ENCODE peak calls at places on chromosomes 7 and 10, in seven cellular contexts. F, P, C, U, R, M and A are unnamed samples.

GRCh38 chr7:131692131-131692960 is 135.9 kb upstream of the PODXL start:
- DNase-seq in F (peak), P (peak), C (peak), U (peak), R (no peak), M (no peak), A (peak)

GRCh38 chr10:96683065-96683464 is 37.2 kb downstream of the PIK3AP1 start:
- DNase-seq in F (no peak), P (no peak), C (peak), U (no peak), R (no peak), M (peak), A (peak)

GRCh38 chr10:6008497-6009142 is 31.3 kb upstream of the IL15RA start:
- DNase-seq in F (no peak), P (no peak), C (peak), U (no peak), R (no peak), M (no peak), A (no peak)

GRCh38 chr7:128020161-128020560 is 11.1 kb downstream of the LRRC4 start:
- DNase-seq in F (no peak), P (no peak), C (no peak), U (no peak), R (no peak), M (no peak), A (no peak)

GRCh38 chr10:124222298-124223000 is 129.1 kb upstream of the CHST15 start:
- DNase-seq in F (no peak), P (no peak), C (no peak), U (peak), R (no peak), M (no peak), A (peak)

GRCh38 chr10:112588225-112588990 is 141.4 kb downstream of the VTI1A start:
- DNase-seq in F (no peak), P (no peak), C (peak), U (no peak), R (no peak), M (no peak), A (no peak)

GRCh38 chr10:89203237-89203636 is 3.9 kb downstream of the CH25H start:
- DNase-seq in F (no peak), P (no peak), C (peak), U (no peak), R (no peak), M (no peak), A (no peak)

GRCh38 chr7:45080958-45081669 is 7.7 kb downstream of the NACAD start:
- DNase-seq in F (no peak), P (no peak), C (no peak), U (no peak), R (peak), M (no peak), A (no peak)

GRCh38 chr7:120395526-120396019 is 122.6 kb downstream of the KCND2 start:
- DNase-seq in F (no peak), P (no peak), C (no peak), U (no peak), R (no peak), M (no peak), A (no peak)

GRCh38 chr10:123143162-123143824 is 4.6 kb upstream of the HMX2 start:
- DNase-seq in F (no peak), P (no peak), C (no peak), U (no peak), R (no peak), M (no peak), A (no peak)

GRCh38 chr10:22086730-22087364 is 83.3 kb upstream of the DNAJC1 start:
- DNase-seq in F (peak), P (no peak), C (peak), U (peak), R (peak), M (peak), A (peak)

GRCh38 chr10:70528726-70529362 is 50.3 kb downstream of the PALD1 start:
- DNase-seq in F (no peak), P (no peak), C (peak), U (peak), R (no peak), M (no peak), A (peak)

GRCh38 chr10:116744163-116744788 is 1.9 kb upstream of the HSPA12A start:
- DNase-seq in F (no peak), P (no peak), C (no peak), U (no peak), R (peak), M (no peak), A (no peak)

GRCh38 chr7:127813991-127814556 is 162.1 kb downstream of the SND1 start:
- DNase-seq in F (no peak), P (no peak), C (peak), U (no peak), R (no peak), M (no peak), A (no peak)

GRCh38 chr10:69479737-69480412 is 28.6 kb downstream of the TSPAN15 start:
- DNase-seq in F (peak), P (no peak), C (no peak), U (no peak), R (peak), M (peak), A (no peak)

GRCh38 chr7:159139202-159139601 is 5.5 kb downstream of the VIPR2 start:
- DNase-seq in F (peak), P (no peak), C (no peak), U (no peak), R (no peak), M (no peak), A (no peak)

GRCh38 chr7:122100021-122100420 is 44.0 kb downstream of the AASS start:
- DNase-seq in F (no peak), P (no peak), C (peak), U (no peak), R (no peak), M (no peak), A (no peak)

GRCh38 chr10:29435809-29436501 is 147.1 kb downstream of the LYZL1 start:
- DNase-seq in F (no peak), P (no peak), C (peak), U (no peak), R (no peak), M (peak), A (peak)

GRCh38 chr10:12735843-12736462 is 265.6 kb downstream of the CCDC3 start:
- DNase-seq in F (no peak), P (no peak), C (no peak), U (no peak), R (no peak), M (no peak), A (no peak)

GRCh38 chr10:121112618-121113384 is 261.6 kb downstream of the WDR11 start:
- DNase-seq in F (no peak), P (no peak), C (no peak), U (no peak), R (no peak), M (no peak), A (no peak)

GRCh38 chr10:12238821-12239220 is 42.8 kb downstream of the CDC123 start:
- DNase-seq in F (no peak), P (no peak), C (no peak), U (no peak), R (no peak), M (no peak), A (no peak)

GRCh38 chr10:130215076-130215917 is 79.1 kb downstream of the GLRX3 start:
- DNase-seq in F (no peak), P (no peak), C (no peak), U (no peak), R (peak), M (no peak), A (no peak)

GRCh38 chr10:110436554-110437350 is 61.0 kb upstream of the DUSP5 start:
- DNase-seq in F (no peak), P (no peak), C (no peak), U (no peak), R (peak), M (no peak), A (no peak)

GRCh38 chr7:106959753-106960152 is 84.8 kb upstream of the PRKAR2B start:
- DNase-seq in F (no peak), P (peak), C (no peak), U (peak), R (no peak), M (no peak), A (no peak)

GRCh38 chr7:108584211-108584610 is 14.5 kb downstream of the DNAJB9 start:
- DNase-seq in F (no peak), P (no peak), C (no peak), U (no peak), R (no peak), M (no peak), A (no peak)

DNA sequence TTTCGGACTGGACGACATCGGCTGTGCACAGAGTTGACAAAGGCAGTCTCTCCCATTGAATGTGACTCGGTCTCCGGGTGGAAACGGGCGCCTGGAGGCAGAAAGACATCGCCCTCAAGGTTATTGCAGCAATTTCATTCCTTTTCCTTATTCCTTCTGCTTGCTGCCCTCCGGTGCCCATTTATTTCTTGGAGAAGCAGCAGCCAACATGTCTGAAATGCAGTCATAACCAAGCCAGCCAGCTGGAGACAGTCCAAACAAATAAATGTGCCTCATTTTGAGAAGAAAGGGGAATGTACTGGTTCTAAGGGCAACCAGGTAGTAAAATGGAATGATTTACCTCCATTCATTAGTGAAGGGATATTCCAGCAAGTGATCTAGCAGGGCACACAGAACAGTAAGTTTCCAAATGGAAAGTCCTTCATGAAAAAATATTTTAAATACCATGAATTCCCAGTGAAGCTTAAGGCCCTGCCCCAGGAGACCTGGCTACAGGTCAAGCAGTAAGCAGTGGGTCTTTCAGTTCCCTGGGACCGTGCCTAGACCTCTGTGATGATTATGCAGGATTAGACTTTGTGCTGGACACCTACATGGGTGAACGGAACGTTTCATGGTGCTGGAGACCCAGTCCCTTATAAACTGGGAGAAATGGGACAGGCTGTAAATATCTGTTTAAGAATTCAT is 86.6 kb downstream of the ABLIM1 start:
- DNase-seq in F (no peak), P (no peak), C (no peak), U (no peak), R (no peak), M (no peak), A (no peak)
- TF ChIP-seq CTCF in F (no peak), P (no peak), C (no peak), U (no peak), R (no peak), M (no peak), A (no peak)

GRCh38 chr10:16816142-16816541 is 1.1 kb downstream of the RSU1 start:
- DNase-seq in F (no peak), P (no peak), C (no peak), U (peak), R (no peak), M (no peak), A (no peak)

GRCh38 chr10:16817125-16818019 is at the start of gene RSU1:
- DNase-seq in F (peak), P (peak), C (peak), U (peak), R (peak), M (peak), A (peak)

GRCh38 chr10:16819436-16819835 is 2.2 kb upstream of the RSU1 start:
- DNase-seq in F (no peak), P (no peak), C (no peak), U (no peak), R (no peak), M (no peak), A (no peak)

GRCh38 chr10:16819026-16819425 is 1.8 kb upstream of the RSU1 start:
- DNase-seq in F (no peak), P (no peak), C (no peak), U (no peak), R (no peak), M (no peak), A (no peak)

DNA sequence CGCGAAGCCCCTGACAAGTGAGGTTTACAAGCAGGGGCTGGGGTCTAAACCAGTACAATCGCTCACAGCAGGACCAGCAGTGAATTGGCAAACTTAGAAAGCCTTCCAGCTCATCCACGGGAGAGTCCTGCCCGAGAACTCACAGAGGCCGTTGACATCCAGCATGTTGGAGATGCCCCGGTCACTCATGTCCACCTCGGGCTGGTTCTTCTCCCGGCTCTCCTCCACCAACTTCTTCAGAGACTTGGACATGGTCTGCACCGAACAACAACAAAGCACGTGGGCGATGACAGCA is 447 bp downstream of the RSU1 start:
- DNase-seq in F (no peak), P (no peak), C (peak), U (no peak), R (no peak), M (no peak), A (no peak)
- H3K4me3 ChIP-seq in F (peak), P (peak), C (peak), U (peak), R (peak), M (peak), A (peak)

DNA sequence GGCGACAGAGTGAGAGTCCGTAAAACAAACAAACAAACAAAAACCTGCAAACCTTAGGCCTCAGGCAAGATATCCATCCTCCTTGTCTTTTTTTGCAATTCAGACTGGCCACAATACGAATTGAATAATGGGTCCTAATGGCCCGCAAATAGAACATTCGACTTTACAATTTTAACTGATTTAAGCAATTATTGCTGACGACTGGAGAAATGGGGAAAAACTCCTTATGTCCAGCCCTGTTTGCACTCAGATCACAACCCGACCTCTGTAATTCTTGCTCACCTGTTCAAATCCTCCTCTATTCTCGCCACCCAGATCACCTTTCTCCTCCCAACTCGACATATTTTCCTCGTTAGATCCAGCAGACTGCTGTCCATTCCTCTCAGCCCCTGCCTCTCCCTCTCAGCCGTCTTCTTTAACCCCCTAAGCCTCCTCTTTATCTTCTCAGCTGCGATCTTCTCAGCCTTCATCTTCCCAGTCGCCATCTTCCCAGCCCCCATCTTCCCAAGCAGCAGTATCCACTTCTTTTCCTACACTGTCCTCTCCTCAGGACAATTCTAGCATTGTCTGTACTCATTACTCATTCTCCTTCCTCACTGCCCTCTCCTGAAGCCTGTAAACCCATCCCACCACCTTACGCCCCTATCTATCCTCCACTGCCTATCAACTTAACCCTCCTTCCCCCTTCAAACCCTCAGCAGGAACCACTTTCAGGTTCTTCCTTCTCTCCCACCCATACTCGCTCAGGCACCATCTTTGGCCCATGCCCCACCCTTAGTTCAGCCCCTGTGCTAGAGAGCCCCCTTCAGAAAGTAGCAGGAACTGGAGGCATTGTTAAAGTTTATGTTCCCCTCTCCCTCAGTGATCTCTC is 61.8 kb downstream of the LRRC17 start:
- DNase-seq in F (no peak), P (no peak), C (no peak), U (no peak), R (no peak), M (no peak), A (no peak)
- TF ChIP-seq CTCF in F (no peak), P (no peak), C (no peak), U (peak), R (no peak), M (peak), A (no peak)

DNA sequence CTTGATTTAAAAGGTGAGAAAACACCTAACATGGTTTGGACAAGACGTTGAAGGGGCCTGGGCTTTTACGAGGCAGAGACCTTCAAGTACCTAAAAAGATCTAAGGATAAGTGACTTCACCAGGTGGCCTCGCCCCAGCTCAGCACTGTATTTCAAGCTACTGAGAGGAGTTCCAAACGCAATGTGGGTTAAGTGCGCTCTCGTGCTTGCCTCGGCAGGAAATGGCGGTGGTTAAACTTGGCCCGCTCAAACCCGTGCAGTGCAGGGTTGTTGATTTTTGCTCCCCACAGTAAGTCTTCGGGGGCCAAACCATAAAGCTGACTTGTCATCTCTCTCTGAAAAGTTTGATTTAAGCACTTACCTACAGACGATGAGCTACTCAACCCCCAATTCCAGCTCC is 249.9 kb downstream of the CREB5 start:
- DNase-seq in F (no peak), P (peak), C (no peak), U (no peak), R (no peak), M (no peak), A (no peak)
- H3K4me3 ChIP-seq in F (no peak), P (peak), C (no peak), U (no peak), R (no peak), M (no peak), A (no peak)